ENCODE peak calls at places on chromosome 22, in nine cellular contexts. One of them, this sample, is unnamed.

GRCh38 chr22:27170491-27170890 is 513.1 kb downstream of the MIAT start:
- DNase-seq in esophagus muscularis mucosa: no peak
- DNase-seq in Peyer's patch: no peak
- DNase-seq in uterus: peak
- DNase-seq in esophagus squamous epithelium: no peak
- DNase-seq in spleen: no peak
- DNase-seq in gastrocnemius medialis: no peak
- DNase-seq in ovary: peak
- DNase-seq in erythroblast: no peak
- DNase-seq in this sample: peak

GRCh38 chr22:41140365-41140957 is 48.1 kb downstream of the EP300 start:
- DNase-seq in esophagus muscularis mucosa: no peak
- DNase-seq in Peyer's patch: no peak
- DNase-seq in uterus: no peak
- DNase-seq in esophagus squamous epithelium: no peak
- DNase-seq in spleen: no peak
- DNase-seq in gastrocnemius medialis: no peak
- DNase-seq in ovary: no peak
- DNase-seq in erythroblast: no peak
- DNase-seq in this sample: no peak

GRCh38 chr22:27809226-27809625 is 7.7 kb upstream of the MN1 start:
- DNase-seq in esophagus muscularis mucosa: no peak
- DNase-seq in Peyer's patch: no peak
- DNase-seq in uterus: peak
- DNase-seq in esophagus squamous epithelium: no peak
- DNase-seq in spleen: no peak
- DNase-seq in gastrocnemius medialis: no peak
- DNase-seq in ovary: no peak
- DNase-seq in erythroblast: no peak
- DNase-seq in this sample: no peak

GRCh38 chr22:43636086-43636485 is 176.0 kb downstream of the EFCAB6 start:
- DNase-seq in esophagus muscularis mucosa: peak
- DNase-seq in Peyer's patch: no peak
- DNase-seq in uterus: no peak
- DNase-seq in esophagus squamous epithelium: no peak
- DNase-seq in spleen: no peak
- DNase-seq in gastrocnemius medialis: no peak
- DNase-seq in ovary: no peak
- DNase-seq in erythroblast: no peak
- DNase-seq in this sample: no peak

GRCh38 chr22:39351689-39352214 is 2.0 kb downstream of the SYNGR1 start:
- DNase-seq in esophagus muscularis mucosa: no peak
- DNase-seq in Peyer's patch: no peak
- DNase-seq in uterus: no peak
- DNase-seq in esophagus squamous epithelium: no peak
- DNase-seq in spleen: peak
- DNase-seq in gastrocnemius medialis: no peak
- DNase-seq in ovary: no peak
- DNase-seq in erythroblast: no peak
- DNase-seq in this sample: no peak

GRCh38 chr22:44068422-44069191 is 44.5 kb downstream of the PARVB start:
- DNase-seq in esophagus muscularis mucosa: no peak
- DNase-seq in Peyer's patch: no peak
- DNase-seq in uterus: no peak
- DNase-seq in esophagus squamous epithelium: no peak
- DNase-seq in spleen: no peak
- DNase-seq in gastrocnemius medialis: no peak
- DNase-seq in ovary: no peak
- DNase-seq in erythroblast: peak
- DNase-seq in this sample: no peak

GRCh38 chr22:39446239-39446721 is 10.5 kb upstream of the MGAT3 start:
- DNase-seq in esophagus muscularis mucosa: no peak
- DNase-seq in Peyer's patch: peak
- DNase-seq in uterus: no peak
- DNase-seq in esophagus squamous epithelium: no peak
- DNase-seq in spleen: peak
- DNase-seq in gastrocnemius medialis: no peak
- DNase-seq in ovary: no peak
- DNase-seq in erythroblast: peak
- DNase-seq in this sample: no peak

GRCh38 chr22:27801616-27802388 is at the start of gene MN1:
- DNase-seq in esophagus muscularis mucosa: no peak
- DNase-seq in Peyer's patch: no peak
- DNase-seq in uterus: no peak
- DNase-seq in esophagus squamous epithelium: no peak
- DNase-seq in spleen: no peak
- DNase-seq in gastrocnemius medialis: peak
- DNase-seq in ovary: peak
- DNase-seq in erythroblast: no peak
- DNase-seq in this sample: peak

GRCh38 chr22:48536691-48537591 is 1290.7 kb downstream of the BRD1 start:
- DNase-seq in esophagus muscularis mucosa: no peak
- DNase-seq in Peyer's patch: no peak
- DNase-seq in uterus: no peak
- DNase-seq in esophagus squamous epithelium: no peak
- DNase-seq in spleen: no peak
- DNase-seq in gastrocnemius medialis: peak
- DNase-seq in ovary: no peak
- DNase-seq in erythroblast: no peak
- DNase-seq in this sample: no peak

GRCh38 chr22:30474683-30475424 is 3.0 kb upstream of the SEC14L3 start:
- DNase-seq in esophagus muscularis mucosa: no peak
- DNase-seq in Peyer's patch: no peak
- DNase-seq in uterus: no peak
- DNase-seq in esophagus squamous epithelium: no peak
- DNase-seq in spleen: no peak
- DNase-seq in gastrocnemius medialis: no peak
- DNase-seq in ovary: no peak
- DNase-seq in erythroblast: peak
- DNase-seq in this sample: no peak

GRCh38 chr22:30742291-30743256 is 47.9 kb downstream of the OSBP2 start:
- DNase-seq in esophagus muscularis mucosa: no peak
- DNase-seq in Peyer's patch: no peak
- DNase-seq in uterus: no peak
- DNase-seq in esophagus squamous epithelium: no peak
- DNase-seq in spleen: no peak
- DNase-seq in gastrocnemius medialis: no peak
- DNase-seq in ovary: no peak
- DNase-seq in erythroblast: no peak
- DNase-seq in this sample: no peak

GRCh38 chr22:38034278-38034882 is 22.8 kb upstream of the PICK1 start:
- DNase-seq in esophagus muscularis mucosa: no peak
- DNase-seq in Peyer's patch: peak
- DNase-seq in uterus: peak
- DNase-seq in esophagus squamous epithelium: no peak
- DNase-seq in spleen: peak
- DNase-seq in gastrocnemius medialis: no peak
- DNase-seq in ovary: peak
- DNase-seq in erythroblast: no peak
- DNase-seq in this sample: peak

GRCh38 chr22:47433627-47434026 is 671.2 kb downstream of the TBC1D22A start:
- DNase-seq in esophagus muscularis mucosa: peak
- DNase-seq in Peyer's patch: no peak
- DNase-seq in uterus: no peak
- DNase-seq in esophagus squamous epithelium: no peak
- DNase-seq in spleen: no peak
- DNase-seq in gastrocnemius medialis: no peak
- DNase-seq in ovary: no peak
- DNase-seq in erythroblast: no peak
- DNase-seq in this sample: no peak

GRCh38 chr22:31734512-31734911 is 15.4 kb downstream of the PRR14L start:
- DNase-seq in esophagus muscularis mucosa: no peak
- DNase-seq in Peyer's patch: no peak
- DNase-seq in uterus: no peak
- DNase-seq in esophagus squamous epithelium: no peak
- DNase-seq in spleen: no peak
- DNase-seq in gastrocnemius medialis: no peak
- DNase-seq in ovary: no peak
- DNase-seq in erythroblast: no peak
- DNase-seq in this sample: peak

GRCh38 chr22:31086703-31087330 is 5.7 kb downstream of the SMTN start:
- DNase-seq in esophagus muscularis mucosa: no peak
- DNase-seq in Peyer's patch: no peak
- DNase-seq in uterus: peak
- DNase-seq in esophagus squamous epithelium: no peak
- DNase-seq in spleen: no peak
- DNase-seq in gastrocnemius medialis: no peak
- DNase-seq in ovary: no peak
- DNase-seq in erythroblast: peak
- DNase-seq in this sample: no peak

GRCh38 chr22:27088026-27088425 is 430.6 kb downstream of the MIAT start:
- DNase-seq in esophagus muscularis mucosa: no peak
- DNase-seq in Peyer's patch: no peak
- DNase-seq in uterus: no peak
- DNase-seq in esophagus squamous epithelium: no peak
- DNase-seq in spleen: no peak
- DNase-seq in gastrocnemius medialis: no peak
- DNase-seq in ovary: no peak
- DNase-seq in erythroblast: no peak
- DNase-seq in this sample: no peak

GRCh38 chr22:48510599-48510998 is 1317.1 kb downstream of the BRD1 start:
- DNase-seq in esophagus muscularis mucosa: no peak
- DNase-seq in Peyer's patch: no peak
- DNase-seq in uterus: no peak
- DNase-seq in esophagus squamous epithelium: no peak
- DNase-seq in spleen: no peak
- DNase-seq in gastrocnemius medialis: no peak
- DNase-seq in ovary: no peak
- DNase-seq in erythroblast: no peak
- DNase-seq in this sample: no peak

GRCh38 chr22:22811016-22812009 is 76.3 kb upstream of the IGLL5 start:
- DNase-seq in esophagus muscularis mucosa: peak
- DNase-seq in Peyer's patch: no peak
- DNase-seq in uterus: no peak
- DNase-seq in esophagus squamous epithelium: no peak
- DNase-seq in spleen: peak
- DNase-seq in gastrocnemius medialis: no peak
- DNase-seq in ovary: no peak
- DNase-seq in erythroblast: no peak
- DNase-seq in this sample: no peak

GRCh38 chr22:39292561-39293074 is 26.8 kb downstream of the RPL3 start:
- DNase-seq in esophagus muscularis mucosa: peak
- DNase-seq in Peyer's patch: peak
- DNase-seq in uterus: peak
- DNase-seq in esophagus squamous epithelium: peak
- DNase-seq in spleen: peak
- DNase-seq in gastrocnemius medialis: peak
- DNase-seq in ovary: peak
- DNase-seq in erythroblast: peak
- DNase-seq in this sample: peak

DNA sequence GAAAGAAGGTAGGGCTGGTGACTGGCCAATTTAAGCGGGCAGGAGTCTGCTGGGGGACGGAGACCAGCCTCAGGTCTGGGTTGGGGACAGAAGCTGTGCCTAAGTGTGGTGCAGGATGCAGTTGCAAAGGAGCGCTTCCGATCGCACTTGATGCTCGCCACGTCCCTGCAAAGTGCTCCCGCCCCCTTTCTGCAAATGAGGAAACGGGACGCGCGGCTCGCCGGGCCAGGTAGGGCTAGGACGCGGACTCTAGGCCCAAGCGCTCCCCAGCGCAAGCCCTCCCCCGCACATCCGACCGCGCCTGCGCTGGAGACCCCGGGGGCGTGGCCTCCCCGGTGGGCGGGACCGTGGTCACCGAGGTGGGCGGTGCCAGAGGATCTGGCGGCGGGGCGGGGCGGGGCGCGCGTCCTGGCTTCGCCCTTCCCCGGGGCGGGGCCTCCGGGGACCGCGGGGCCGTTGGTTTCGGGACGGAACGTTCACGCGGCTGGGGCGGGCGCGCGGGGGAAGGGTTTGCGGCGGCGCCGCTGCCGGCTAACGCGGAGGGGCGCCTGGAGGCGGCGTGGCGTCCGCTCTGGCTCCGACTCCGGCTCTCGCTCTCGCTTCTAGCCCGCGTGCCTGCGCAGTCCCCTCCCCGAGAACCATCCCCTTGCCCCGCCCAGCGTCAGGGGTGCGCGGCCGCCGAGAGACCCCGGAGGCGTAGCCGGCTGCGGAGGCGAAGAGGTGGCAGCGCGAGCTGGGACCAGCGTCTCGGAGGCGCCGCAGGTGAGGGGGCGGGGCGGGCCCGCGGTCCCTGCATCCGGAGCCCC is at the start of gene FAM118A:
- DNase-seq in esophagus muscularis mucosa: peak
- DNase-seq in Peyer's patch: peak
- DNase-seq in uterus: peak
- DNase-seq in esophagus squamous epithelium: peak
- DNase-seq in spleen: peak
- DNase-seq in gastrocnemius medialis: peak
- DNase-seq in ovary: peak
- DNase-seq in erythroblast: peak
- DNase-seq in this sample: peak
- TF ChIP-seq POLR2A in esophagus muscularis mucosa: peak
- TF ChIP-seq POLR2A in Peyer's patch: peak
- TF ChIP-seq POLR2A in uterus: peak
- TF ChIP-seq POLR2A in esophagus squamous epithelium: no peak
- TF ChIP-seq POLR2A in spleen: peak
- TF ChIP-seq POLR2A in gastrocnemius medialis: peak
- TF ChIP-seq POLR2A in ovary: peak
- TF ChIP-seq POLR2A in erythroblast: peak
- TF ChIP-seq POLR2A in this sample: peak

DNA sequence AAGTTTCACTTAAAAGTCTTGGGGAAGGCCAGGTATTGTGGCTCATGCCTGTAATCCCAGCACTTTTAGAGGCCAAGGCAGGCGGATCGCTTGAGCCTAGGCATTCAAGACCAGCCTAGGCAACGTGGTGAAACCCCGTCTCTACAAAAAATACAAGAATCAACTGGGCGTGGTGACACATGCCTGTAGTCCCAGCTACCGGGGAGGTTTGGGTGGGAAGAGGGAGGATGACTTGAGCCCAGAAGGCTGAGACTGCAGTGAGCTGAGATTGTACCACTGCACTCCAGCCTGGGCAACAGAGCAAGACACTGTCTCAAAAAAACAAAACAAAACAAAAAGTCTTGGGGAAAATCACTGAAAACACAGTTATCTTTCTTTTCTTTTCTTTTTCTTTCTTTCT is 15.4 kb upstream of the XBP1 start:
- DNase-seq in esophagus muscularis mucosa: no peak
- DNase-seq in Peyer's patch: no peak
- DNase-seq in uterus: no peak
- DNase-seq in esophagus squamous epithelium: no peak
- DNase-seq in spleen: peak
- DNase-seq in gastrocnemius medialis: no peak
- DNase-seq in ovary: no peak
- DNase-seq in erythroblast: no peak
- DNase-seq in this sample: no peak
- TF ChIP-seq POLR2A in esophagus muscularis mucosa: no peak
- TF ChIP-seq POLR2A in Peyer's patch: no peak
- TF ChIP-seq POLR2A in uterus: no peak
- TF ChIP-seq POLR2A in esophagus squamous epithelium: no peak
- TF ChIP-seq POLR2A in spleen: no peak
- TF ChIP-seq POLR2A in gastrocnemius medialis: no peak
- TF ChIP-seq POLR2A in ovary: no peak
- TF ChIP-seq POLR2A in erythroblast: no peak
- TF ChIP-seq POLR2A in this sample: no peak

GRCh38 chr22:23893957-23894709 is at the start of gene MIF:
- DNase-seq in esophagus muscularis mucosa: peak
- DNase-seq in Peyer's patch: peak
- DNase-seq in uterus: peak
- DNase-seq in esophagus squamous epithelium: peak
- DNase-seq in spleen: peak
- DNase-seq in gastrocnemius medialis: peak
- DNase-seq in ovary: peak
- DNase-seq in erythroblast: peak
- DNase-seq in this sample: peak
- TF ChIP-seq POLR2A in esophagus muscularis mucosa: peak
- TF ChIP-seq POLR2A in Peyer's patch: peak
- TF ChIP-seq POLR2A in uterus: peak
- TF ChIP-seq POLR2A in esophagus squamous epithelium: no peak
- TF ChIP-seq POLR2A in spleen: peak
- TF ChIP-seq POLR2A in gastrocnemius medialis: peak
- TF ChIP-seq POLR2A in ovary: peak
- TF ChIP-seq POLR2A in erythroblast: peak
- TF ChIP-seq POLR2A in this sample: peak

GRCh38 chr22:49776891-49777290 is 50.8 kb downstream of the BRD1 start:
- DNase-seq in esophagus muscularis mucosa: no peak
- DNase-seq in Peyer's patch: no peak
- DNase-seq in uterus: no peak
- DNase-seq in esophagus squamous epithelium: no peak
- DNase-seq in spleen: no peak
- DNase-seq in gastrocnemius medialis: no peak
- DNase-seq in ovary: no peak
- DNase-seq in erythroblast: no peak
- DNase-seq in this sample: no peak
- TF ChIP-seq POLR2A in esophagus muscularis mucosa: no peak
- TF ChIP-seq POLR2A in Peyer's patch: no peak
- TF ChIP-seq POLR2A in uterus: no peak
- TF ChIP-seq POLR2A in esophagus squamous epithelium: no peak
- TF ChIP-seq POLR2A in spleen: no peak
- TF ChIP-seq POLR2A in gastrocnemius medialis: no peak
- TF ChIP-seq POLR2A in ovary: no peak
- TF ChIP-seq POLR2A in erythroblast: no peak
- TF ChIP-seq POLR2A in this sample: no peak

This sample was measured in H54.